ENCODE peak calls at places on chromosomes 13 and 19, in four cellular contexts. R is transverse colon, O is AG04450, V is neural progenitor cell. P is an unnamed sample. For H3K27me3, the result is how much of the 10 kb centered on the place peaks cover.

GRCh38 chr13:54628383-54628782 is 1599.8 kb downstream of the OLFM4 start:
- DNase-seq in R (no peak), O (no peak), V (no peak), P (no peak)

GRCh38 chr19:16726916-16727315 is 7.3 kb downstream of the NWD1 start:
- DNase-seq in R (no peak), O (no peak), V (no peak), P (no peak)

GRCh38 chr13:57030671-57031070 is 110.0 kb upstream of the PRR20A start:
- DNase-seq in R (no peak), O (no peak), V (no peak), P (no peak)

GRCh38 chr13:110108348-110109139 is 198.4 kb downstream of the COL4A1 start:
- DNase-seq in R (peak), O (peak), V (peak), P (peak)

GRCh38 chr13:106349080-106349841 is 186.2 kb downstream of the EFNB2 start:
- DNase-seq in R (peak), O (no peak), V (peak), P (peak)

GRCh38 chr13:101767096-101767495 is 314.6 kb downstream of the ITGBL1 start:
- DNase-seq in R (no peak), O (no peak), V (no peak), P (no peak)

GRCh38 chr13:33311040-33311439 is 25.5 kb upstream of the STARD13 start:
- DNase-seq in R (no peak), O (no peak), V (no peak), P (no peak)

GRCh38 chr19:19581391-19581790 is 37.1 kb downstream of the PBX4 start:
- DNase-seq in R (no peak), O (no peak), V (no peak), P (no peak)

GRCh38 chr13:112857914-112858490 is 111.0 kb upstream of the MCF2L start:
- DNase-seq in R (no peak), O (no peak), V (no peak), P (no peak)

GRCh38 chr13:80753951-80754350 is 413.0 kb upstream of the SPRY2 start:
- DNase-seq in R (no peak), O (no peak), V (no peak), P (no peak)

GRCh38 chr19:16886305-16886880 is 2.4 kb upstream of the F2RL3 start:
- DNase-seq in R (peak), O (no peak), V (no peak), P (peak)

GRCh38 chr13:112643759-112644459 is 45.9 kb upstream of the ATP11A start:
- DNase-seq in R (no peak), O (no peak), V (no peak), P (no peak)

GRCh38 chr19:55369651-55370304 is 485 bp downstream of the IL11 start:
- DNase-seq in R (no peak), O (peak), V (peak), P (peak)

GRCh38 chr19:37980419-37980975 is 73.5 kb downstream of the SIPA1L3 start:
- DNase-seq in R (no peak), O (no peak), V (no peak), P (no peak)

GRCh38 chr13:21696865-21697448 is 26.1 kb downstream of the FGF9 start:
- DNase-seq in R (no peak), O (no peak), V (no peak), P (no peak)

GRCh38 chr13:19864018-19864338 is 529 bp upstream of the ZMYM5 start:
- DNase-seq in R (peak), O (no peak), V (no peak), P (peak)

GRCh38 chr13:113353254-113353653 is 10.7 kb downstream of the GRTP1 start:
- DNase-seq in R (no peak), O (no peak), V (no peak), P (no peak)

GRCh38 chr13:79457948-79458347 is 23.0 kb upstream of the NDFIP2 start:
- DNase-seq in R (no peak), O (peak), V (no peak), P (peak)

GRCh38 chr19:10332158-10332964 is 968 bp downstream of the RAVER1 start:
- DNase-seq in R (peak), O (no peak), V (no peak), P (no peak)
- TF ChIP-seq CTCF in R (no peak), O (peak), V (no peak), P (peak)

DNA sequence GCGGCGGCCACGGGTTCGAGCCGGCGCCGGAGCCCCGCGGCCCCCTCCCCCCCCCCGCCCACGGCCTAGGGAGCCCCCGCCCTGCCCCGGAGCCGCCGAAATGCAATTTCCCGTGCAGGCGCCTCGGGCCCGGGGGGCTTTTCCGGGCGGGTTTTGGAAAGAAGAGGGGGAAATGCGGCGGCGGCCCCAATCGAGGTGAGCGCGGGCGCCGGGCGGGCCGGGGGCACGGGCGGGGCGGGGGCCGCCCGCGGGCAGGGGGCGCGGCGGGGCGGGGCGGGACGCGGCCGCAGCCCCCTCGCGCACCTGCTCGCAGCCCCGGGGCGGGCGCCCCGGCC is 11.7 kb upstream of the NANOS3 start:
- DNase-seq in R (no peak), O (no peak), V (no peak), P (no peak)
- H3K27me3 ChIP-seq in R (under half), O (under half), V (half or more), P (under half)

GRCh38 chr19:32362318-32362691 is 16.9 kb downstream of the ZNF507 start:
- DNase-seq in R (no peak), O (no peak), V (no peak), P (no peak)
- H3K27ac ChIP-seq in R (no peak), O (no peak), V (no peak), P (no peak)

GRCh38 chr13:67369895-67370660 is 139.9 kb upstream of the PCDH9 start:
- DNase-seq in R (no peak), O (peak), V (no peak), P (peak)

GRCh38 chr13:67367385-67367784 is 137.2 kb upstream of the PCDH9 start:
- DNase-seq in R (no peak), O (no peak), V (no peak), P (no peak)

DNA sequence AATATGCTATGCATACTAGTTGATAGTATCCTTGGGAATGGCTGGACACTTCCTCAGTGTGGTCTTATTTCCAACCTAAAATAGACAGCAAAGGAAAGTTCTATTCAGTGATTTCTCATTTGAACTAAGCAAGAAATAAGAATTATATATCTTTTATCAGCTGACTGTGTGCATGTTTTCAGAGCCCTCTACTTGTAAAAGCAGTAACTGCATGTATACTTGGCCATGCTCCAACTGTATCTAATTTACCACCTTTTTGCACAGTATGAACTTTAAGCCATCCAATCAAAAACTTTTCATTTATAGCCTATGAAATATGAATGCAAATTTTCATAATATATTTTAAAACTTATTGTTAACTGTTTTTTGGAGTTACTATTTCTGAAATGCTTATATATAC is 136.4 kb upstream of the PCDH9 start:
- DNase-seq in R (no peak), O (no peak), V (no peak), P (peak)
- TF ChIP-seq CTCF in R (no peak), O (peak), V (no peak), P (peak)

GRCh38 chr19:30381366-30381765 is 9.2 kb downstream of the ZNF536 start:
- DNase-seq in R (no peak), O (no peak), V (no peak), P (no peak)
- H3K27me3 ChIP-seq in R (under half), O (under half), V (under half), P (under half)

DNA sequence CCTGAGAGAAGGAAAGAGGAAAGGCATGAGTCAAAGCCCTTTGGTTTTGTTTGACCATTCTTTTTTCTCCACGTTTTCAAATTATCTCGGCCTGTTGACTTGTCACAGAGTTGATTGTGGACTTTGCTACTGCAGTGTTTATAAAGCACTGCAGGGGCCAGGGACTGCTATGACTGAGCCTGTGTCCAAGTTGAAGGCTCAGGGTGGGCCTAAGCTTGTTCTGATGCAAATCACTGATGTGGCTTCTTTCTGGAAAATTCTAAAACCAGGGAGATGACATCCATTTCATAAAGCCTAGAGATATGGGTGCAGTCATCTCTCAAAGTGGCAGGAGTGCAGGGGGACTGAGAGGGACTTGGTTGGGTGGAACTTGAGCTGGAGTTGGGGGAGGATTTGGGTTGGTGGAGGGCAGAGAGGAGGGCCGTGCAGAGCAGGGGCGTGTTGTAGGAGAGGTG is 1.2 kb upstream of the CXCL17 start:
- DNase-seq in R (no peak), O (no peak), V (no peak), P (no peak)
- H3K27ac ChIP-seq in R (no peak), O (no peak), V (no peak), P (no peak)

GRCh38 chr13:91196958-91197357 is 150.5 kb upstream of the MIR17HG start:
- DNase-seq in R (no peak), O (no peak), V (no peak), P (no peak)

GRCh38 chr13:91195789-91196188 is 151.7 kb upstream of the MIR17HG start:
- DNase-seq in R (no peak), O (no peak), V (no peak), P (no peak)

GRCh38 chr13:91187522-91187921 is 160.0 kb upstream of the MIR17HG start:
- DNase-seq in R (no peak), O (no peak), V (no peak), P (no peak)

GRCh38 chr13:91193358-91193757 is 154.1 kb upstream of the MIR17HG start:
- DNase-seq in R (no peak), O (no peak), V (no peak), P (no peak)
- TF ChIP-seq CTCF in R (no peak), O (no peak), V (no peak), P (no peak)

GRCh38 chr19:7787141-7787540 is 24.1 kb downstream of the CLEC4M start:
- DNase-seq in R (no peak), O (no peak), V (no peak), P (no peak)
- H3K27me3 ChIP-seq in R (half or more), O (under half), V (half or more), P (under half)

P was measured in brain microvascular endothelial cell.